ENCODE peak calls at places on chromosomes 7 and 10, in eight cellular contexts. One of them, this sample, is unnamed.

GRCh38 chr10:113770346-113770745 is 18.9 kb downstream of the PLEKHS1 start:
- DNase-seq in lower lobe of right lung: no peak
- DNase-seq in left cardiac atrium: no peak
- DNase-seq in dorsolateral prefrontal cortex: no peak
- DNase-seq in CD4-positive, CD25-positive, alpha-beta regulatory T cell: no peak
- DNase-seq in sigmoid colon: no peak
- DNase-seq in activated T-helper 9 cell treated with anti-CD3 and anti-CD28 coated beads, Interleukin-2, amount 50 U/mL, for 16 hours: no peak
- DNase-seq in AG09309: no peak
- DNase-seq in this sample: no peak

GRCh38 chr7:112649560-112649959 is 140.6 kb downstream of the TMEM168 start:
- DNase-seq in activated T-helper 9 cell treated with anti-CD3 and anti-CD28 coated beads, Interleukin-2, amount 50 U/mL, for 16 hours: no peak
- DNase-seq in AG09309: no peak
- DNase-seq in sigmoid colon: no peak
- DNase-seq in lower lobe of right lung: no peak
- DNase-seq in CD4-positive, CD25-positive, alpha-beta regulatory T cell: no peak
- DNase-seq in dorsolateral prefrontal cortex: no peak
- DNase-seq in left cardiac atrium: no peak
- DNase-seq in this sample: no peak

GRCh38 chr10:103553743-103554487 is 60.4 kb downstream of the NEURL1 start:
- DNase-seq in AG09309: no peak
- DNase-seq in activated T-helper 9 cell treated with anti-CD3 and anti-CD28 coated beads, Interleukin-2, amount 50 U/mL, for 16 hours: no peak
- DNase-seq in sigmoid colon: no peak
- DNase-seq in left cardiac atrium: no peak
- DNase-seq in dorsolateral prefrontal cortex: peak; percentile 59
- DNase-seq in lower lobe of right lung: no peak
- DNase-seq in CD4-positive, CD25-positive, alpha-beta regulatory T cell: no peak
- DNase-seq in this sample: no peak

GRCh38 chr7:128176696-128177095 is 64.4 kb upstream of the LEP start:
- DNase-seq in AG09309: no peak
- DNase-seq in activated T-helper 9 cell treated with anti-CD3 and anti-CD28 coated beads, Interleukin-2, amount 50 U/mL, for 16 hours: no peak
- DNase-seq in dorsolateral prefrontal cortex: no peak
- DNase-seq in CD4-positive, CD25-positive, alpha-beta regulatory T cell: no peak
- DNase-seq in lower lobe of right lung: no peak
- DNase-seq in left cardiac atrium: no peak
- DNase-seq in sigmoid colon: no peak
- DNase-seq in this sample: no peak

GRCh38 chr10:55500931-55501559 is 700.0 kb upstream of the PCDH15 start:
- DNase-seq in activated T-helper 9 cell treated with anti-CD3 and anti-CD28 coated beads, Interleukin-2, amount 50 U/mL, for 16 hours: no peak
- DNase-seq in lower lobe of right lung: no peak
- DNase-seq in dorsolateral prefrontal cortex: no peak
- DNase-seq in CD4-positive, CD25-positive, alpha-beta regulatory T cell: no peak
- DNase-seq in left cardiac atrium: peak; percentile 19
- DNase-seq in AG09309: no peak
- DNase-seq in sigmoid colon: no peak
- DNase-seq in this sample: no peak

GRCh38 chr10:27661511-27662286 is 83.9 kb downstream of the MKX start:
- DNase-seq in AG09309: no peak
- DNase-seq in sigmoid colon: no peak
- DNase-seq in CD4-positive, CD25-positive, alpha-beta regulatory T cell: no peak
- DNase-seq in left cardiac atrium: no peak
- DNase-seq in dorsolateral prefrontal cortex: no peak
- DNase-seq in lower lobe of right lung: no peak
- DNase-seq in activated T-helper 9 cell treated with anti-CD3 and anti-CD28 coated beads, Interleukin-2, amount 50 U/mL, for 16 hours: no peak
- DNase-seq in this sample: no peak

GRCh38 chr7:77903597-77903996 is 105.0 kb downstream of the PHTF2 start:
- DNase-seq in lower lobe of right lung: no peak
- DNase-seq in dorsolateral prefrontal cortex: no peak
- DNase-seq in AG09309: no peak
- DNase-seq in CD4-positive, CD25-positive, alpha-beta regulatory T cell: no peak
- DNase-seq in activated T-helper 9 cell treated with anti-CD3 and anti-CD28 coated beads, Interleukin-2, amount 50 U/mL, for 16 hours: no peak
- DNase-seq in sigmoid colon: no peak
- DNase-seq in left cardiac atrium: no peak
- DNase-seq in this sample: peak; percentile 39

GRCh38 chr10:1735562-1735961 is 1.8 kb downstream of the ADARB2 start:
- DNase-seq in lower lobe of right lung: no peak
- DNase-seq in sigmoid colon: no peak
- DNase-seq in AG09309: no peak
- DNase-seq in activated T-helper 9 cell treated with anti-CD3 and anti-CD28 coated beads, Interleukin-2, amount 50 U/mL, for 16 hours: no peak
- DNase-seq in CD4-positive, CD25-positive, alpha-beta regulatory T cell: no peak
- DNase-seq in left cardiac atrium: no peak
- DNase-seq in dorsolateral prefrontal cortex: no peak
- DNase-seq in this sample: no peak

GRCh38 chr10:83917519-83918506 is 221.5 kb upstream of the GHITM start:
- DNase-seq in sigmoid colon: peak; percentile 72
- DNase-seq in lower lobe of right lung: no peak
- DNase-seq in dorsolateral prefrontal cortex: peak; percentile 39
- DNase-seq in left cardiac atrium: peak; percentile 34
- DNase-seq in CD4-positive, CD25-positive, alpha-beta regulatory T cell: no peak
- DNase-seq in AG09309: no peak
- DNase-seq in activated T-helper 9 cell treated with anti-CD3 and anti-CD28 coated beads, Interleukin-2, amount 50 U/mL, for 16 hours: no peak
- DNase-seq in this sample: no peak

GRCh38 chr10:80108576-80109239 is 23.8 kb upstream of the PLAC9 start:
- DNase-seq in CD4-positive, CD25-positive, alpha-beta regulatory T cell: no peak
- DNase-seq in activated T-helper 9 cell treated with anti-CD3 and anti-CD28 coated beads, Interleukin-2, amount 50 U/mL, for 16 hours: no peak
- DNase-seq in AG09309: no peak
- DNase-seq in left cardiac atrium: no peak
- DNase-seq in dorsolateral prefrontal cortex: no peak
- DNase-seq in lower lobe of right lung: no peak
- DNase-seq in sigmoid colon: no peak
- DNase-seq in this sample: no peak

GRCh38 chr10:9437131-9437530 is 1382.6 kb downstream of the GATA3 start:
- DNase-seq in lower lobe of right lung: no peak
- DNase-seq in left cardiac atrium: no peak
- DNase-seq in AG09309: no peak
- DNase-seq in CD4-positive, CD25-positive, alpha-beta regulatory T cell: no peak
- DNase-seq in dorsolateral prefrontal cortex: no peak
- DNase-seq in sigmoid colon: no peak
- DNase-seq in activated T-helper 9 cell treated with anti-CD3 and anti-CD28 coated beads, Interleukin-2, amount 50 U/mL, for 16 hours: no peak
- DNase-seq in this sample: no peak

GRCh38 chr7:85770332-85770731 is 583.5 kb upstream of the SEMA3D start:
- DNase-seq in sigmoid colon: no peak
- DNase-seq in activated T-helper 9 cell treated with anti-CD3 and anti-CD28 coated beads, Interleukin-2, amount 50 U/mL, for 16 hours: no peak
- DNase-seq in CD4-positive, CD25-positive, alpha-beta regulatory T cell: no peak
- DNase-seq in AG09309: peak; percentile 85
- DNase-seq in dorsolateral prefrontal cortex: no peak
- DNase-seq in lower lobe of right lung: no peak
- DNase-seq in left cardiac atrium: no peak
- DNase-seq in this sample: no peak

GRCh38 chr7:93117327-93117726 is 452 bp downstream of the SAMD9 start:
- DNase-seq in dorsolateral prefrontal cortex: no peak
- DNase-seq in sigmoid colon: no peak
- DNase-seq in CD4-positive, CD25-positive, alpha-beta regulatory T cell: no peak
- DNase-seq in activated T-helper 9 cell treated with anti-CD3 and anti-CD28 coated beads, Interleukin-2, amount 50 U/mL, for 16 hours: no peak
- DNase-seq in AG09309: no peak
- DNase-seq in lower lobe of right lung: no peak
- DNase-seq in left cardiac atrium: no peak
- DNase-seq in this sample: no peak

This sample was measured in CD4-positive, alpha-beta memory T cell.